ENCODE peak calls at places on chromosomes 3 and 15, in eight cellular contexts. One of them, this sample, is unnamed.

GRCh38 chr3:115792206-115792955 is 169.1 kb downstream of the GAP43 start:
- DNase-seq in testis: no peak
- DNase-seq in HepG2: peak; percentile 95
- DNase-seq in GM12891: no peak
- DNase-seq in esophagus squamous epithelium: no peak
- DNase-seq in NB4: peak; percentile 5
- DNase-seq in GM12878: no peak
- DNase-seq in tibial nerve: no peak
- DNase-seq in this sample: no peak

GRCh38 chr3:86738684-86739083 is 252.3 kb downstream of the VGLL3 start:
- DNase-seq in GM12878: no peak
- DNase-seq in NB4: no peak
- DNase-seq in tibial nerve: no peak
- DNase-seq in testis: no peak
- DNase-seq in GM12891: no peak
- DNase-seq in HepG2: no peak
- DNase-seq in esophagus squamous epithelium: no peak
- DNase-seq in this sample: no peak

GRCh38 chr15:78263351-78263781 is 996 bp upstream of the DNAJA4 start:
- DNase-seq in tibial nerve: no peak
- DNase-seq in GM12891: no peak
- DNase-seq in HepG2: no peak
- DNase-seq in GM12878: no peak
- DNase-seq in testis: no peak
- DNase-seq in esophagus squamous epithelium: no peak
- DNase-seq in NB4: no peak
- DNase-seq in this sample: no peak

GRCh38 chr3:25339220-25339619 is 88.8 kb upstream of the RARB start:
- DNase-seq in GM12878: no peak
- DNase-seq in testis: no peak
- DNase-seq in tibial nerve: no peak
- DNase-seq in HepG2: no peak
- DNase-seq in GM12891: no peak
- DNase-seq in NB4: no peak
- DNase-seq in esophagus squamous epithelium: no peak
- DNase-seq in this sample: no peak

GRCh38 chr15:90644946-90645725 is 72.0 kb upstream of the BLM start:
- DNase-seq in GM12891: no peak
- DNase-seq in HepG2: no peak
- DNase-seq in NB4: no peak
- DNase-seq in testis: no peak
- DNase-seq in GM12878: no peak
- DNase-seq in tibial nerve: no peak
- DNase-seq in esophagus squamous epithelium: no peak
- DNase-seq in this sample: no peak

GRCh38 chr3:132265008-132265407 is 52.2 kb upstream of the ACP3 start:
- DNase-seq in testis: no peak
- DNase-seq in HepG2: no peak
- DNase-seq in GM12878: no peak
- DNase-seq in NB4: no peak
- DNase-seq in tibial nerve: no peak
- DNase-seq in esophagus squamous epithelium: no peak
- DNase-seq in GM12891: no peak
- DNase-seq in this sample: no peak

GRCh38 chr3:185737740-185738680 is 86.8 kb downstream of the IGF2BP2 start:
- DNase-seq in testis: no peak
- DNase-seq in GM12891: no peak
- DNase-seq in NB4: no peak
- DNase-seq in tibial nerve: no peak
- DNase-seq in GM12878: no peak
- DNase-seq in HepG2: no peak
- DNase-seq in esophagus squamous epithelium: no peak
- DNase-seq in this sample: no peak

GRCh38 chr3:173622156-173622555 is 224.6 kb downstream of the NLGN1 start:
- DNase-seq in tibial nerve: no peak
- DNase-seq in NB4: no peak
- DNase-seq in GM12891: no peak
- DNase-seq in testis: no peak
- DNase-seq in GM12878: no peak
- DNase-seq in HepG2: no peak
- DNase-seq in esophagus squamous epithelium: no peak
- DNase-seq in this sample: no peak

GRCh38 chr3:171788546-171789351 is 21.5 kb downstream of the PLD1 start:
- DNase-seq in GM12878: no peak
- DNase-seq in GM12891: no peak
- DNase-seq in tibial nerve: no peak
- DNase-seq in NB4: peak; percentile 66
- DNase-seq in HepG2: peak; percentile 63
- DNase-seq in esophagus squamous epithelium: no peak
- DNase-seq in testis: no peak
- DNase-seq in this sample: no peak

GRCh38 chr3:113953677-113954076 is 5.9 kb downstream of the ZDHHC23 start:
- DNase-seq in esophagus squamous epithelium: no peak
- DNase-seq in GM12891: no peak
- DNase-seq in tibial nerve: no peak
- DNase-seq in HepG2: no peak
- DNase-seq in GM12878: no peak
- DNase-seq in testis: no peak
- DNase-seq in NB4: peak; percentile 4
- DNase-seq in this sample: no peak

GRCh38 chr3:113947372-113948014 is at the start of gene ZDHHC23:
- DNase-seq in NB4: peak; percentile 51
- DNase-seq in HepG2: peak; percentile 40
- DNase-seq in esophagus squamous epithelium: no peak
- DNase-seq in testis: peak; percentile 82
- DNase-seq in GM12878: no peak
- DNase-seq in tibial nerve: no peak
- DNase-seq in GM12891: peak; percentile 60
- DNase-seq in this sample: peak; percentile 53

GRCh38 chr3:113946831-113947230 is 982 bp upstream of the ZDHHC23 start:
- DNase-seq in HepG2: no peak
- DNase-seq in esophagus squamous epithelium: no peak
- DNase-seq in GM12878: no peak
- DNase-seq in testis: no peak
- DNase-seq in tibial nerve: no peak
- DNase-seq in NB4: no peak
- DNase-seq in GM12891: no peak
- DNase-seq in this sample: no peak

GRCh38 chr3:113952921-113953320 is 5.1 kb downstream of the ZDHHC23 start:
- DNase-seq in HepG2: no peak
- DNase-seq in esophagus squamous epithelium: no peak
- DNase-seq in NB4: no peak
- DNase-seq in GM12891: no peak
- DNase-seq in testis: no peak
- DNase-seq in GM12878: no peak
- DNase-seq in tibial nerve: no peak
- DNase-seq in this sample: no peak

GRCh38 chr3:113948015-113948917 is 453 bp downstream of the ZDHHC23 start:
- DNase-seq in NB4: peak; percentile 25
- DNase-seq in HepG2: peak; percentile 25
- DNase-seq in GM12891: peak; percentile 62
- DNase-seq in esophagus squamous epithelium: no peak
- DNase-seq in testis: peak; percentile 43
- DNase-seq in GM12878: no peak
- DNase-seq in tibial nerve: no peak
- DNase-seq in this sample: peak; percentile 51
- TF ChIP-seq POLR2A in NB4: no peak
- TF ChIP-seq POLR2A in HepG2: peak; percentile 27
- TF ChIP-seq POLR2A in GM12891: no peak
- TF ChIP-seq POLR2A in esophagus squamous epithelium: no peak
- TF ChIP-seq POLR2A in testis: no peak
- TF ChIP-seq POLR2A in GM12878: no peak
- TF ChIP-seq POLR2A in tibial nerve: no peak
- TF ChIP-seq POLR2A in this sample: no peak

GRCh38 chr3:49553320-49553689 is 972 bp upstream of the BSN start:
- DNase-seq in tibial nerve: no peak
- DNase-seq in NB4: peak; percentile 39
- DNase-seq in GM12878: no peak
- DNase-seq in testis: no peak
- DNase-seq in esophagus squamous epithelium: no peak
- DNase-seq in HepG2: no peak
- DNase-seq in GM12891: no peak
- DNase-seq in this sample: no peak
- TF ChIP-seq POLR2A in tibial nerve: no peak
- TF ChIP-seq POLR2A in NB4: no peak
- TF ChIP-seq POLR2A in GM12878: no peak
- TF ChIP-seq POLR2A in testis: no peak
- TF ChIP-seq POLR2A in esophagus squamous epithelium: no peak
- TF ChIP-seq POLR2A in HepG2: no peak
- TF ChIP-seq POLR2A in GM12891: no peak
- TF ChIP-seq POLR2A in this sample: no peak

DNA sequence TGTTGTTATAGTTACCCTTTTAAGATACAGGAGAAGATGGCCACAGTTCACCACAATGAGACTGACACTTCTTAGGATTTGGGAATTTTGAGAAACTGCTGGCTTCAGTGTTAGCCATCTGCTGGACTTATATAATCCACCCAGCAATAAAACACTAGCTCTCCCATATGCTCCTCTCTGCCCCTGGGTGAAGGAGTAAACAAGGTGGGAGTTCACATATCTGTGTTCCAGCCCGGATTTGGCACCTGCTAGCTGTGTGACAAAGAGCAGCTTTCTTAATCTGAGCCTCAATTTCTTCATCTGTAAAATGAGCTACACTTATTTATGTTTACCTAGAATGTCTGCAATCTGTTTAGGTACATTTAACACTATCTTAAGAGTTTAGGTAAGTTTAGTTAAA is 76.8 kb upstream of the PLCL2 start:
- DNase-seq in testis: no peak
- DNase-seq in NB4: no peak
- DNase-seq in GM12878: no peak
- DNase-seq in tibial nerve: no peak
- DNase-seq in esophagus squamous epithelium: no peak
- DNase-seq in GM12891: no peak
- DNase-seq in HepG2: no peak
- DNase-seq in this sample: no peak
- TF ChIP-seq POLR2A in testis: no peak
- TF ChIP-seq POLR2A in NB4: no peak
- TF ChIP-seq POLR2A in GM12878: no peak
- TF ChIP-seq POLR2A in tibial nerve: no peak
- TF ChIP-seq POLR2A in esophagus squamous epithelium: no peak
- TF ChIP-seq POLR2A in GM12891: no peak
- TF ChIP-seq POLR2A in HepG2: no peak
- TF ChIP-seq POLR2A in this sample: no peak

DNA sequence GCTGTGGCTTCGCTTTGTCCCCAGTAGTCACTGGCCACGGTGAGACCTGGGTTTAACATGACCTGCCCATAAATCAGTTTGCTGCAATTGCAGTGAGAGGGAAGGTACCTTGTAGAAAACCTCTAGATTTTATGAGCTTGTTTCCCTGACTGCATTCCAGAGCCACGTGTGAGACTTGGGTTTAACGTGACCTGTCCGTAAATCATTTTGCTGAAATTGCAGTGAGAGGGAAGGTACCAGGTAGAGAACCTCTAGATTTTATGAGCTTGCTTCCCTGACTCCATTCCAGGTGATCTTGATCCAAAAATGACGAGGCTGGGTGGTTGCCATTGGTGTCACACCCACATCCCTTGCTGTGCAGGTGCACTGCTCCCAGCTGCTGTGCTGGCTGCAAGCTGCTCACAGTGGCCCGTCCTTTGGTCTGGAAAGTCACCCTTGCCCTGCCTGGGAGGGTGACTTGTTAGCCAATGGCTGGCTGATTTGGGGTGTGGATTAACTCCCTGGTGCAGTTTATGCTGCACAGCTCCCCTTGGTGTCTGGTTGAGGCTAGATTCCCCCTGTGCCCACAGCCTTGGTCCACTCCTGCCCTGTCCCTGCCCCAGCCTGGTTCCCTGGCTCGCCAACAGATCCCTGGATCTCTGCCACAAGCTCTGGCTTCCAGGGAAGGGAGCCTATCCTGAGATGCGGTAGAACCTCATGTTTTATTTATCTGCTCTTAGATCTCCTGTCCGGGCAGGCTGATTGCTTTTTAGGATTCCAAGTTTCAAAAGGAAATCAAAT is 192.7 kb upstream of the CTDSPL start:
- DNase-seq in GM12878: no peak
- DNase-seq in NB4: no peak
- DNase-seq in HepG2: no peak
- DNase-seq in tibial nerve: no peak
- DNase-seq in esophagus squamous epithelium: no peak
- DNase-seq in testis: no peak
- DNase-seq in GM12891: no peak
- DNase-seq in this sample: no peak
- TF ChIP-seq POLR2A in GM12878: no peak
- TF ChIP-seq POLR2A in NB4: no peak
- TF ChIP-seq POLR2A in HepG2: no peak
- TF ChIP-seq POLR2A in tibial nerve: no peak
- TF ChIP-seq POLR2A in esophagus squamous epithelium: no peak
- TF ChIP-seq POLR2A in testis: no peak
- TF ChIP-seq POLR2A in GM12891: no peak
- TF ChIP-seq POLR2A in this sample: no peak

GRCh38 chr15:32637704-32638103 is 3.8 kb upstream of the SCG5 start:
- DNase-seq in tibial nerve: no peak
- DNase-seq in NB4: no peak
- DNase-seq in HepG2: no peak
- DNase-seq in testis: no peak
- DNase-seq in GM12878: no peak
- DNase-seq in GM12891: no peak
- DNase-seq in esophagus squamous epithelium: no peak
- DNase-seq in this sample: no peak

GRCh38 chr15:32636908-32637567 is 4.5 kb upstream of the SCG5 start:
- DNase-seq in NB4: no peak
- DNase-seq in HepG2: no peak
- DNase-seq in esophagus squamous epithelium: no peak
- DNase-seq in GM12878: no peak
- DNase-seq in tibial nerve: no peak
- DNase-seq in testis: no peak
- DNase-seq in GM12891: no peak
- DNase-seq in this sample: no peak

GRCh38 chr15:32642667-32643425 is 1.3 kb downstream of the SCG5 start:
- DNase-seq in GM12891: no peak
- DNase-seq in NB4: no peak
- DNase-seq in HepG2: no peak
- DNase-seq in tibial nerve: no peak
- DNase-seq in esophagus squamous epithelium: no peak
- DNase-seq in GM12878: no peak
- DNase-seq in testis: no peak
- DNase-seq in this sample: no peak

GRCh38 chr15:32643907-32644445 is 2.5 kb downstream of the SCG5 start:
- DNase-seq in HepG2: no peak
- DNase-seq in esophagus squamous epithelium: no peak
- DNase-seq in GM12891: no peak
- DNase-seq in NB4: no peak
- DNase-seq in GM12878: no peak
- DNase-seq in tibial nerve: no peak
- DNase-seq in testis: no peak
- DNase-seq in this sample: no peak

DNA sequence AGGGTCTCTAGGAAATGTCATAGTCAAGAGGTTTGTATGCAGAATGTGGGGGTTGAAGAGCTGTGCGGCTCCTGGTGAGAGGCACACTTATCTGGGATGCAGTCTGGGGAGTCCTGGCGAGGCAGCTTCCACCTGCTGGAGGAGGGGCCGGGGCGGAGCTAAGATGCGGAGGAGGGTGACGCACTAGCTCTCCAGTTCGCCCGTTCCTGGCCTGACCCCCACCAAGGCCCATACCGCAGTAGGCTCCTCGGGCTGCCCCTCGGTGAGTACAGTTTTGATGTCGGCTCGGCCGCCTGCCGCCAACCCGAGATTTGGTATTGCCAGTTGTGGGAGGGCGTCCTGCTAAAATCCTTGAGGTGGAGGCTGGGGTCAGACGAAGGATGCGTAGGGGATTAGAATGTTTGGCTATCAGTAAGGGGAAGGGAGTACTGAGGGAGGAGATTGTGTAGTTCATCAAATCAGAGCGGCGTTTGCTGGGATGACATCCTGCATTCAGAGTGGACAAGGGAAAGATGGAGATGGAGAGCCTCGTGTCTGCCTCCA is at the start of gene SCG5:
- DNase-seq in GM12878: no peak
- DNase-seq in esophagus squamous epithelium: no peak
- DNase-seq in testis: no peak
- DNase-seq in tibial nerve: no peak
- DNase-seq in GM12891: no peak
- DNase-seq in HepG2: no peak
- DNase-seq in NB4: no peak
- DNase-seq in this sample: no peak
- TF ChIP-seq POLR2A in GM12878: peak; percentile 68
- TF ChIP-seq POLR2A in esophagus squamous epithelium: no peak
- TF ChIP-seq POLR2A in testis: no peak
- TF ChIP-seq POLR2A in tibial nerve: no peak
- TF ChIP-seq POLR2A in GM12891: no peak
- TF ChIP-seq POLR2A in HepG2: no peak
- TF ChIP-seq POLR2A in NB4: no peak
- TF ChIP-seq POLR2A in this sample: no peak

This sample was measured in GM12892.